ENCODE peak calls at places on chromosomes 13 and 19, in six cellular contexts. S is AG09319, N is RCC 7860, M is NCI-H2029 treated with DMSO at 0.1 percent for 48 hours, X is Panc1, G is left colon. R is an unnamed sample.

GRCh38 chr13:104021806-104022397 is 955.7 kb upstream of the SLC10A2 start:
- DNase-seq in G (no peak), N (no peak), S (no peak), X (no peak), M (no peak), R (no peak)

GRCh38 chr19:17441241-17442135 is 7.0 kb downstream of the TMEM221 start:
- DNase-seq in M (no peak), S (no peak), X (no peak), G (no peak), N (peak), R (no peak)

GRCh38 chr19:39915101-39915847 is 19.2 kb downstream of the FCGBP start:
- DNase-seq in N (no peak), M (no peak), G (no peak), X (no peak), S (no peak), R (no peak)

GRCh38 chr13:90613076-90613795 is 734.3 kb upstream of the MIR17HG start:
- DNase-seq in N (no peak), X (no peak), M (no peak), S (no peak), G (no peak), R (no peak)

GRCh38 chr13:63209330-63210017 is 1793.8 kb upstream of the PCDH20 start:
- DNase-seq in M (no peak), N (no peak), S (no peak), X (no peak), G (no peak), R (no peak)

GRCh38 chr13:57627663-57628062 is 3.9 kb upstream of the PCDH17 start:
- DNase-seq in G (no peak), M (peak), X (no peak), N (no peak), S (no peak), R (no peak)

GRCh38 chr13:52319876-52320275 is 86.1 kb downstream of the THSD1 start:
- DNase-seq in X (no peak), N (no peak), S (no peak), G (no peak), M (no peak), R (no peak)

GRCh38 chr13:35499131-35500051 is 22.9 kb upstream of the MAB21L1 start:
- DNase-seq in S (no peak), X (no peak), G (no peak), N (no peak), M (peak), R (peak)

GRCh38 chr19:7920520-7921301 is 573 bp downstream of the SNAPC2 start:
- DNase-seq in G (peak), S (peak), M (peak), X (no peak), N (peak), R (peak)

GRCh38 chr13:39023316-39023715 is 14.6 kb downstream of the PROSER1 start:
- DNase-seq in N (no peak), S (no peak), X (no peak), M (no peak), G (no peak), R (no peak)

GRCh38 chr19:41548954-41549688 is 26.8 kb upstream of the CEACAM21 start:
- DNase-seq in G (no peak), X (no peak), M (no peak), S (no peak), N (no peak), R (no peak)

GRCh38 chr13:89822467-89822866 is 1525.0 kb upstream of the MIR17HG start:
- DNase-seq in M (no peak), N (no peak), S (no peak), G (no peak), X (no peak), R (no peak)

GRCh38 chr19:43570174-43570791 is 5.0 kb downstream of the XRCC1 start:
- DNase-seq in N (no peak), X (no peak), S (no peak), M (peak), G (no peak), R (peak)

GRCh38 chr13:79966039-79966438 is 374.9 kb downstream of the SPRY2 start:
- DNase-seq in G (no peak), M (no peak), N (no peak), S (no peak), X (no peak), R (no peak)

GRCh38 chr19:6713773-6714692 is 6.4 kb downstream of the C3 start:
- DNase-seq in M (no peak), X (no peak), N (no peak), G (no peak), S (no peak), R (no peak)

GRCh38 chr19:3250675-3251074 is 26.2 kb downstream of the CELF5 start:
- DNase-seq in M (no peak), G (no peak), X (no peak), N (peak), S (no peak), R (no peak)

GRCh38 chr19:9768175-9769112 is at the start of gene ZNF846:
- DNase-seq in M (peak), N (peak), S (peak), X (peak), G (peak), R (peak)

GRCh38 chr19:6787393-6787792 is 14.9 kb downstream of the VAV1 start:
- DNase-seq in G (no peak), X (no peak), M (no peak), S (no peak), N (no peak), R (no peak)

GRCh38 chr19:6070179-6071102 is 39.9 kb downstream of the RFX2 start:
- DNase-seq in X (no peak), M (no peak), G (peak), N (no peak), S (no peak), R (no peak)

GRCh38 chr19:58305065-58305931 is at the start of gene ERVK3-1:
- DNase-seq in S (peak), M (peak), X (peak), N (peak), G (peak), R (peak)

GRCh38 chr19:13981021-13981420 is 25.1 kb downstream of the RFX1 start:
- DNase-seq in G (no peak), M (no peak), N (no peak), S (no peak), X (no peak), R (no peak)

GRCh38 chr13:110436276-110436675 is 125.2 kb downstream of the RAB20 start:
- DNase-seq in M (no peak), G (no peak), S (no peak), N (no peak), X (no peak), R (no peak)

GRCh38 chr19:48735031-48735615 is 5.3 kb downstream of the RASIP1 start:
- DNase-seq in M (no peak), S (no peak), X (no peak), G (no peak), N (no peak), R (no peak)

GRCh38 chr19:10817291-10818038 is 18.5 kb downstream of the TMED1 start:
- DNase-seq in X (no peak), S (peak), M (no peak), N (no peak), G (peak), R (no peak)

GRCh38 chr19:28694812-28695211 is 518.1 kb downstream of the UQCRFS1 start:
- DNase-seq in S (no peak), M (no peak), X (no peak), G (no peak), N (no peak), R (no peak)

GRCh38 chr13:76425930-76426329 is 460.3 kb downstream of the KCTD12 start:
- DNase-seq in X (no peak), G (no peak), S (peak), N (no peak), M (no peak), R (no peak)

GRCh38 chr19:12782174-12782423 is 6.7 kb upstream of the HOOK2 start:
- DNase-seq in N (no peak), X (no peak), M (no peak), G (no peak), S (no peak), R (no peak)

GRCh38 chr13:59346861-59347470 is 816.8 kb downstream of the DIAPH3 start:
- DNase-seq in X (no peak), S (no peak), M (no peak), G (no peak), N (no peak), R (no peak)

GRCh38 chr13:92317066-92317465 is 909.5 kb upstream of the GPC6 start:
- DNase-seq in X (no peak), S (no peak), N (peak), G (no peak), M (no peak), R (no peak)

GRCh38 chr13:93355094-93355493 is 128.5 kb downstream of the GPC6 start:
- DNase-seq in G (no peak), X (no peak), S (no peak), N (no peak), M (peak), R (no peak)

GRCh38 chr19:46646402-46646801 is 10.4 kb upstream of the GNG8 start:
- DNase-seq in X (no peak), S (no peak), N (no peak), M (no peak), G (no peak), R (no peak)

GRCh38 chr13:43289458-43290255 is 266.3 kb downstream of the DNAJC15 start:
- DNase-seq in S (no peak), G (no peak), N (no peak), X (no peak), M (no peak), R (peak)

GRCh38 chr13:53001871-53002270 is 26.7 kb upstream of the OLFM4 start:
- DNase-seq in G (no peak), M (no peak), S (no peak), X (no peak), N (no peak), R (no peak)